ENCODE peak calls at places on chromosomes 11 and 22, in four cellular contexts. A is keratinocyte, H is IMR-90, R is ovary. I is an unnamed sample.

GRCh38 chr11:106281455-106282173 is 204.2 kb downstream of the AASDHPPT start:
- DNase-seq in A (peak; percentile 46), H (peak; percentile 79), R (no peak), I (peak; percentile 62)

GRCh38 chr11:21007297-21007696 is 337.9 kb downstream of the NELL1 start:
- DNase-seq in A (no peak), H (no peak), R (no peak), I (no peak)

GRCh38 chr11:118608268-118609214 is 1.1 kb downstream of the PHLDB1 start:
- DNase-seq in A (no peak), H (peak; percentile 85), R (peak; percentile 89), I (peak; percentile 84)

GRCh38 chr22:20946080-20946986 is 20.7 kb upstream of the AIFM3 start:
- DNase-seq in A (no peak), H (peak; percentile 34), R (no peak), I (peak; percentile 24)

GRCh38 chr11:2799881-2800654 is 85.5 kb downstream of the CDKN1C start:
- DNase-seq in A (no peak), H (no peak), R (peak; percentile 29), I (no peak)

GRCh38 chr22:26751217-26751616 is 93.8 kb downstream of the MIAT start:
- DNase-seq in A (no peak), H (no peak), R (no peak), I (peak; percentile 22)

GRCh38 chr11:6646631-6647281 is 8.9 kb downstream of the DCHS1 start:
- DNase-seq in A (no peak), H (peak; percentile 60), R (peak; percentile 40), I (peak; percentile 29)

GRCh38 chr11:17752144-17752543 is 17.6 kb downstream of the KCNC1 start:
- DNase-seq in A (no peak), H (no peak), R (no peak), I (no peak)

GRCh38 chr11:95142431-95142830 is 52.8 kb downstream of the ENDOD1 start:
- DNase-seq in A (no peak), H (no peak), R (no peak), I (no peak)

GRCh38 chr22:26174280-26174679 is 5.0 kb downstream of the SEZ6L start:
- DNase-seq in A (no peak), H (no peak), R (no peak), I (no peak)

GRCh38 chr11:130894322-130895025 is 21.8 kb downstream of the SNX19 start:
- DNase-seq in A (no peak), H (peak; percentile 77), R (peak; percentile 82), I (peak; percentile 77)

GRCh38 chr11:57348052-57348451 is 9.9 kb downstream of the P2RX3 start:
- DNase-seq in A (no peak), H (no peak), R (no peak), I (no peak)

GRCh38 chr11:9580894-9581293 is 7.4 kb downstream of the WEE1 start:
- DNase-seq in A (no peak), H (no peak), R (no peak), I (no peak)

GRCh38 chr11:123091541-123091940 is 29.6 kb upstream of the HSPA8 start:
- DNase-seq in A (no peak), H (no peak), R (no peak), I (no peak)

GRCh38 chr11:106306942-106307341 is 229.5 kb downstream of the AASDHPPT start:
- DNase-seq in A (no peak), H (no peak), R (no peak), I (no peak)

GRCh38 chr11:100810146-100810545 is 123.1 kb downstream of the ARHGAP42 start:
- DNase-seq in A (no peak), H (peak; percentile 61), R (no peak), I (peak; percentile 64)

GRCh38 chr11:35083181-35084061 is 55.5 kb upstream of the CD44 start:
- DNase-seq in A (peak; percentile 57), H (peak; percentile 98), R (peak; percentile 34), I (peak; percentile 100)

GRCh38 chr11:59551651-59552521 is 40.5 kb downstream of the OR4D9 start:
- DNase-seq in A (no peak), H (peak; percentile 90), R (no peak), I (peak; percentile 90)

GRCh38 chr11:100927579-100927978 is 202.0 kb downstream of the PGR start:
- DNase-seq in A (no peak), H (no peak), R (no peak), I (no peak)

GRCh38 chr11:75918295-75918694 is 103.3 kb downstream of the UVRAG start:
- DNase-seq in A (no peak), H (no peak), R (no peak), I (no peak)

DNA sequence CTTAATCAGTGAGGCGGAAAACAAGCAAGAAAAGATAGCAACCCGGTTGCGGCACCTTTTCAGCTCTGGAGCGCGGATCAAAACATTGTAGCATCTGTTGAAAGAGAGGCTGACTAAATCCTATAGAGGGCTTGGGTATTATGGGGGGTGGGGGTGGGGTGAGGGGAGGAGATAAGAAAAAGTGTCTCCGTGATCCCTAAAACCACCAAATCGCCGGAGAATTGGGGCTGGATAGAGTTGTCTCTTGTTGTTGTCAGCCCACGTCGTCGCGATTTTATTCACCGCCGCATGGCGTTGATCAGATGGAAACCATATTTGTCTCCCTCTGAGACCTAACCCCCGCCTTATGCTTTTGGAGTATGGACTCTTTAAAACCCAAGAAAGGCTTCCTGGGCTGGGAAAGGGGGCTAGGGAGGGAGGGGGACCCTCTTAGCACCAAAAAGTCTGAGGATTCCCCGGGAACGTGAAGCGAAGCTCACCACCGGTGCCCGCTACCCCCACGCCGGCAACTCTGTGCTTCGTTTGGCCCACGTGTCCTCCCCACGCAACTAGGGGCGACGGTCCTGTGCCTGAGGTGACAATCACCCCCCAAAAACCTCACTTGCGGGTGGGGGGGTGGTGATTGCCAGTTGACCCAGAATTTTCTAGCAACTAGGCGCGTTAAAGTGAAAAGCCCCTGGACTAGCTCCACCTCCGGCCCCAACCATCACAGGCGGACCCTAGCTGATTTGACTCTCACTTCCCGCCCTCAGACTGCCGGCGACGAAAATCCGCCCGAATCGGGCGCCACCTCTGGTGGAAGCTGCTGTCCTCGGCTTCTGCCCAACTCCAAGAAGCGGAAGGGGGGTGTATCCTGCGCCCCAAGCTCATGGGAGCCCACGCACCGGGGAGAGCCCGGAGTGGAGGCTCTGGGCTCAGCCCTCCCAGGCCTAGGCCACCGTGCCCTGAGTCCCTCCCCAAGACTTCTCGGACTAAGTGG is 12.8 kb downstream of the PAX6 start:
- DNase-seq in A (no peak), H (no peak), R (no peak), I (no peak)
- TF ChIP-seq CTCF in A (peak; percentile 28), H (peak; percentile 24), R (no peak), I (peak; percentile 26)

DNA sequence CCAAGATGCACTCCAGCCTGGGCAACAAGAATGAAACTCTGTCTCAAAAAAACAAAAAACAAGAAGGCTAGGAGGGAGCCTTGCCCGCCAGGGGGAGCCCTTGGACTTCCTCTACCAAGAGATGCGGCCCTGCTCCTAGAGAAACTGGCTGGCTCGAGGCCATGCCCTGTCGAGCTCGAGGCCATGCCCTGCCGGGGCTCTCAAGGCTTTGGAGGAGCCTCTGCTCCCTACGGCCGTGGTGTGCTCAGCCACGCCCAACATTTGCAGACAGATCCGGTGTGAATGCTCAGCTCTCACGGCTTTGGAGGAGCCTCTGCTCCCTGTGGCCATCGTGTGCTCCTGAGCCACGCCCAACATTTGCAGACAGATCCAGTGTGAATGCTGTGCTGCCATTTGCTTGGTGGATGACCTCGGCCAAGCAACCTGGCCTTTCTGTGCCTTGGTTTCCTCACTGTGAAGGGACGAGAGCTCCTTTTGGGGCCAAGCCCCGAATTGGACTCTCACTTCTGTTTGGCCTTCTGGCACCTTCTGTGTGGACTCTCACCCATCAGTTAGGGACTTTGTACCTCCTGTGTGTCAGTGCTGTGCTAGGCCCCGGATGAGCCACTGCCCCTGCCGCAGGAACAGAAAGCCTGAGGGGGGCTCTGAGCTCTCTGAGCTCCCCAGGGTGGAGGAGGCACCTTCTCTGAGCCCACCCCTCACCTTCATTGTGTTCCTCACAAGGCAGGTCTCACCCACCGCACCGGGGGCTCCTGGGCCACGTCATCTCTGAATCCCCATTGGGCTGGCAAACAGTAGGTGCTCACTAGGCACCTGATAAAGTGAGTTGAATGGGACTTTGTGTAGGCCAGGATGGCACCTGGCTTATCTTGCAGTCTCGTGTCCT is 14.1 kb downstream of the C11orf24 start:
- DNase-seq in A (peak; percentile 61), H (peak; percentile 83), R (peak; percentile 99), I (peak; percentile 90)
- H3K4me3 ChIP-seq in A (no peak overlapping the region), H (no peak overlapping the region), R (no peak overlapping the region), I (no peak overlapping the region)

GRCh38 chr22:25028841-25029141 is 76.3 kb downstream of the KIAA1671 start:
- DNase-seq in A (no peak), H (no peak), R (no peak), I (no peak)

GRCh38 chr22:25027552-25027951 is 75.0 kb downstream of the KIAA1671 start:
- DNase-seq in A (no peak), H (no peak), R (no peak), I (no peak)

GRCh38 chr22:25027052-25027525 is 74.6 kb downstream of the KIAA1671 start:
- DNase-seq in A (no peak), H (no peak), R (no peak), I (no peak)

GRCh38 chr22:25029181-25029580 is 76.7 kb downstream of the KIAA1671 start:
- DNase-seq in A (no peak), H (no peak), R (no peak), I (no peak)

DNA sequence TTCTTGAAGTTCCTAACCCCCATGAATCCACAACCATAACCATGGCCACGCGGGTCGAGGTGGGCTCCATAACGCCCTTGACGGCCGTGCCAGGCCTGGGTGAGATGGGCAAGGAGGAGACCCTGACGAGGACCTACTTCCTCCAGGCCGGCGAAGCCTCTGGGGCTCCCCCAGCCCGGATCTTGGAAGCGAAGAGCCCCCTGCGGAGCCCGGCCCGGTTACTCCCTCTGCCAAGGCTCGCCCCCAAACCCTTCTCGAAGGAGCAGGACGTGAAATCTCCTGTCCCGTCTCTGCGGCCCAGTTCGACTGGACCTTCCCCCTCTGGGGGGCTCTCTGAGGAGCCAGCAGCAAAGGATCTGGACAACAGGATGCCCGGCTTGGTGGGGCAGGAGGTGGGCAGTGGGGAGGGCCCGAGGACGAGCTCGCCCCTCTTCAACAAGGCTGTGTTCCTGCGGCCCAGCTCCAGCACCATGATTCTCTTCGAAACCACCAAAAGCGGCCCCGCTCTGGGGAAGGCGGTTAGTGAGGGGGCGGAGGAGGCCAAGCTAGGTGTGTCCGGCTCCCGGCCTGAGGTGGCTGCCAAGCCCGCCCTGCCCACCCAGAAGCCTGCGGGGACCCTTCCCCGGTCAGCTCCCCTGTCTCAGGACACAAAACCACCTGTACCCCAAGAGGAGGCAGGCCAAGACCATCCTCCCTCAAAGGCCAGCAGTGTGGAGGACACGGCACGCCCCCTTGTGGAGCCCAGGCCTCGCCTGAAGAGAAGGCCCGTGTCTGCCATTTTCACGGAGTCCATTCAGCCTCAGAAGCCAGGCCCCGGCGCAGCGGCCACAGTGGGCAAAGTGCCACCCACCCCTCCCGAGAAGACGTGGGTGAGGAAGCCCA is 75.7 kb downstream of the KIAA1671 start:
- DNase-seq in A (no peak), H (no peak), R (peak; percentile 63), I (peak; percentile 22)
- TF ChIP-seq CTCF in A (peak; percentile 79), H (no peak), R (peak; percentile 16), I (peak; percentile 74)

GRCh38 chr22:42190274-42190673 is 59.7 kb upstream of the CYP2D6 start:
- DNase-seq in A (no peak), H (no peak), R (no peak), I (no peak)

GRCh38 chr22:42192547-42192946 is 61.9 kb upstream of the CYP2D6 start:
- DNase-seq in A (no peak), H (no peak), R (no peak), I (no peak)

GRCh38 chr22:42187646-42188045 is 57.0 kb upstream of the CYP2D6 start:
- DNase-seq in A (no peak), H (no peak), R (no peak), I (no peak)

GRCh38 chr22:42188808-42189447 is 58.3 kb upstream of the CYP2D6 start:
- DNase-seq in A (peak; percentile 5), H (peak; percentile 55), R (no peak), I (peak; percentile 45)

DNA sequence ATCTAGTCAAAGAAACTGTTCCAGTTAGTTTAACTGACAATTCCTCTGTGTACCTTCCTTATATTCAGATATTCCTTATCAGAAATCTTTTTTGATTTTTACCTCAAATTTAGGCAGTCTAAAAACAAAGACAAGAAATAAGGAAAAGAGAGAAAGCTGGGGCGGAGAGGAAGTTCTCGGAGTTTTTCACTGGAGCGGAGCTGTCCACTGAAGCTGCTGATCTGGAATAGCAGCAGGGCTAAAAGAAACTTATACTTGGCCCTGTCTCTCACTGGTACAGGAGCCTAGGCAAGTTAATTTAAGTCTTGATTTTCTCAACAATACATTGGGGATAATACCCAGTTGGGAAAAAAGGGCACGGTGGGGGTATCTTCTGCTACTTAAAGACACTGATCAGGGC is 59.2 kb upstream of the CYP2D6 start:
- DNase-seq in A (no peak), H (no peak), R (no peak), I (no peak)
- H3K4me3 ChIP-seq in A (no peak overlapping the region), H (no peak overlapping the region), R (no peak overlapping the region), I (no peak overlapping the region)